ENCODE peak calls at places on chromosomes 13 and 19, in nine cellular contexts. N, D, I, K, C, V, Q, W and L are unnamed samples.

GRCh38 chr19:39195755-39196154 is 1.0 kb upstream of the NCCRP1 start:
- DNase-seq in N (no peak), D (no peak), I (no peak), K (no peak), C (no peak), V (no peak), Q (peak; percentile 63), W (no peak), L (no peak)

GRCh38 chr13:23918208-23918607 is 20.9 kb upstream of the C1QTNF9B start:
- DNase-seq in N (peak; percentile 75), D (peak; percentile 36), I (no peak), K (no peak), C (no peak), V (no peak), Q (no peak), W (no peak), L (no peak)

GRCh38 chr13:39835253-39835652 is 179.8 kb downstream of the COG6 start:
- DNase-seq in N (no peak), D (no peak), I (no peak), K (no peak), C (no peak), V (no peak), Q (no peak), W (no peak), L (no peak)

GRCh38 chr19:33302175-33302973 is at the start of gene CEBPA:
- DNase-seq in N (peak; percentile 72), D (peak; percentile 66), I (peak; percentile 3), K (peak; percentile 79), C (peak; percentile 85), V (peak; percentile 61), Q (peak; percentile 88), W (peak; percentile 29), L (no peak)

GRCh38 chr19:3494559-3494958 is 5.9 kb downstream of the DOHH start:
- DNase-seq in N (no peak), D (no peak), I (no peak), K (no peak), C (no peak), V (no peak), Q (no peak), W (no peak), L (no peak)

GRCh38 chr19:44747739-44748425 is 626 bp upstream of the BCL3 start:
- DNase-seq in N (peak; percentile 61), D (peak; percentile 72), I (peak; percentile 49), K (no peak), C (peak; percentile 81), V (peak; percentile 73), Q (peak; percentile 69), W (no peak), L (peak; percentile 89)

GRCh38 chr19:50362030-50362412 is 3.4 kb downstream of the NAPSA start:
- DNase-seq in N (no peak), D (no peak), I (no peak), K (no peak), C (no peak), V (no peak), Q (no peak), W (no peak), L (no peak)

GRCh38 chr19:29093553-29093908 is 119.4 kb downstream of the UQCRFS1 start:
- DNase-seq in N (no peak), D (no peak), I (no peak), K (no peak), C (no peak), V (no peak), Q (no peak), W (no peak), L (no peak)

GRCh38 chr13:75437582-75438318 is 44.2 kb downstream of the TBC1D4 start:
- DNase-seq in N (peak; percentile 44), D (peak; percentile 47), I (no peak), K (no peak), C (peak; percentile 65), V (no peak), Q (no peak), W (no peak), L (no peak)

GRCh38 chr19:44303305-44303704 is 1.5 kb downstream of the ZNF235 start:
- DNase-seq in N (no peak), D (no peak), I (no peak), K (no peak), C (no peak), V (no peak), Q (no peak), W (no peak), L (no peak)

GRCh38 chr19:49592486-49593232 is 1.7 kb downstream of the PRR12 start:
- DNase-seq in N (no peak), D (peak; percentile 17), I (no peak), K (peak; percentile 39), C (peak; percentile 12), V (no peak), Q (no peak), W (no peak), L (no peak)

GRCh38 chr19:35585844-35586243 is at the start of gene PMIS2:
- DNase-seq in N (no peak), D (peak; percentile 12), I (no peak), K (no peak), C (no peak), V (no peak), Q (no peak), W (no peak), L (no peak)

GRCh38 chr19:48061401-48062344 is 17.8 kb upstream of the CABP5 start:
- DNase-seq in N (no peak), D (no peak), I (no peak), K (no peak), C (no peak), V (no peak), Q (no peak), W (no peak), L (no peak)

GRCh38 chr19:46860846-46861690 is at the start of gene ARHGAP35:
- DNase-seq in N (no peak), D (peak; percentile 86), I (no peak), K (no peak), C (no peak), V (peak; percentile 47), Q (peak; percentile 31), W (peak; percentile 88), L (peak; percentile 79)

GRCh38 chr19:19406878-19407639 is 1.6 kb downstream of the GATAD2A start:
- DNase-seq in N (peak; percentile 57), D (peak; percentile 63), I (no peak), K (no peak), C (peak; percentile 45), V (no peak), Q (peak; percentile 49), W (peak; percentile 79), L (no peak)

GRCh38 chr13:107576430-107576829 is 638.9 kb downstream of the LIG4 start:
- DNase-seq in N (no peak), D (no peak), I (no peak), K (no peak), C (no peak), V (no peak), Q (no peak), W (no peak), L (no peak)

GRCh38 chr13:85879014-85879413 is 79.8 kb upstream of the SLITRK6 start:
- DNase-seq in N (no peak), D (no peak), I (no peak), K (no peak), C (no peak), V (no peak), Q (no peak), W (no peak), L (no peak)

GRCh38 chr13:90201198-90201597 is 1146.3 kb upstream of the MIR17HG start:
- DNase-seq in N (peak; percentile 11), D (peak; percentile 14), I (no peak), K (no peak), C (peak; percentile 40), V (no peak), Q (no peak), W (no peak), L (no peak)

GRCh38 chr13:111482126-111482525 is 161.7 kb downstream of the TEX29 start:
- DNase-seq in N (no peak), D (no peak), I (no peak), K (no peak), C (no peak), V (no peak), Q (no peak), W (no peak), L (peak; percentile 63)

GRCh38 chr13:33879044-33879596 is 61.2 kb downstream of the RFC3 start:
- DNase-seq in N (no peak), D (no peak), I (no peak), K (no peak), C (no peak), V (no peak), Q (no peak), W (no peak), L (no peak)

GRCh38 chr13:40132249-40132648 is 476.8 kb downstream of the COG6 start:
- DNase-seq in N (no peak), D (no peak), I (no peak), K (no peak), C (no peak), V (no peak), Q (no peak), W (no peak), L (no peak)

GRCh38 chr19:41521860-41522555 is 54.0 kb upstream of the CEACAM21 start:
- DNase-seq in N (no peak), D (no peak), I (no peak), K (peak; percentile 17), C (no peak), V (no peak), Q (no peak), W (no peak), L (no peak)

GRCh38 chr19:29293292-29293691 is 80.3 kb upstream of the UQCRFS1 start:
- DNase-seq in N (no peak), D (no peak), I (no peak), K (no peak), C (no peak), V (no peak), Q (no peak), W (no peak), L (peak; percentile 29)

GRCh38 chr19:45781282-45782161 is 768 bp downstream of the DMPK start:
- DNase-seq in N (no peak), D (no peak), I (peak; percentile 66), K (peak; percentile 89), C (no peak), V (no peak), Q (peak; percentile 93), W (no peak), L (no peak)

GRCh38 chr19:7138402-7138801 is 68.9 kb downstream of the ZNF557 start:
- DNase-seq in N (no peak), D (no peak), I (no peak), K (no peak), C (no peak), V (no peak), Q (no peak), W (no peak), L (no peak)

GRCh38 chr19:42286349-42287016 is 15.4 kb upstream of the PRR19 start:
- DNase-seq in N (peak; percentile 15), D (peak; percentile 42), I (no peak), K (no peak), C (peak; percentile 61), V (no peak), Q (peak; percentile 74), W (no peak), L (peak; percentile 79)

GRCh38 chr13:107450931-107451330 is 764.4 kb downstream of the LIG4 start:
- DNase-seq in N (peak; percentile 92), D (peak; percentile 68), I (no peak), K (no peak), C (peak; percentile 96), V (peak; percentile 45), Q (no peak), W (peak; percentile 60), L (no peak)

GRCh38 chr13:114264886-114265611 is 16.4 kb upstream of the UPF3A start:
- DNase-seq in N (peak; percentile 77), D (peak; percentile 84), I (no peak), K (no peak), C (no peak), V (no peak), Q (no peak), W (no peak), L (no peak)

GRCh38 chr19:41299046-41299754 is 10.8 kb upstream of the CCDC97 start:
- DNase-seq in N (peak; percentile 28), D (no peak), I (no peak), K (no peak), C (no peak), V (peak; percentile 75), Q (no peak), W (no peak), L (no peak)

GRCh38 chr19:28609091-28609755 is 603.7 kb downstream of the UQCRFS1 start:
- DNase-seq in N (no peak), D (no peak), I (no peak), K (no peak), C (no peak), V (no peak), Q (no peak), W (no peak), L (no peak)

GRCh38 chr13:46121033-46121432 is 16.2 kb upstream of the CPB2 start:
- DNase-seq in N (no peak), D (no peak), I (no peak), K (no peak), C (no peak), V (no peak), Q (no peak), W (no peak), L (no peak)